ENCODE peak calls at places on chromosomes 13 and 19, in seven cellular contexts. K is Panc1, P is upper lobe of left lung, C is stomach, Q is K562, J is GM23338, Y is SK-N-SH. T is an unnamed sample. For H3K4me1, the result is how much of the 10 kb centered on the place peaks cover.

GRCh38 chr13:114120486-114121430 is 11.7 kb downstream of the RASA3 start:
- DNase-seq in J (no peak), Q (no peak), C (no peak), Y (peak), P (no peak), K (no peak), T (no peak)

GRCh38 chr19:7992575-7992974 is 12.9 kb downstream of the ELAVL1 start:
- DNase-seq in K (no peak), Q (no peak), C (peak), Y (no peak), P (no peak), J (no peak), T (no peak)

GRCh38 chr13:31090096-31090495 is 71.6 kb downstream of the HSPH1 start:
- DNase-seq in K (no peak), P (no peak), J (no peak), C (no peak), Q (no peak), Y (no peak), T (no peak)

GRCh38 chr13:98520674-98521449 is 56.0 kb downstream of the STK24 start:
- DNase-seq in Y (no peak), J (no peak), P (no peak), K (no peak), Q (no peak), C (no peak), T (no peak)

GRCh38 chr19:13036366-13036976 is 41.2 kb downstream of the NFIX start:
- DNase-seq in C (peak), Y (no peak), P (peak), Q (peak), J (no peak), K (no peak), T (no peak)

GRCh38 chr19:719636-720377 is 11.1 kb downstream of the PALM start:
- DNase-seq in J (peak), P (no peak), C (no peak), K (no peak), Y (peak), Q (peak), T (no peak)

GRCh38 chr19:41688687-41689086 is 617 bp upstream of the CEACAM7 start:
- DNase-seq in K (no peak), P (no peak), Q (no peak), C (no peak), Y (no peak), J (no peak), T (no peak)

GRCh38 chr13:31947506-31947905 is 84.1 kb upstream of the FRY start:
- DNase-seq in J (peak), C (no peak), Q (no peak), K (no peak), P (no peak), Y (no peak), T (no peak)

GRCh38 chr13:76049397-76049746 is 413.2 kb downstream of the LMO7 start:
- DNase-seq in J (no peak), Q (no peak), C (no peak), K (no peak), Y (no peak), P (no peak), T (no peak)

GRCh38 chr13:33940898-33941297 is 122.9 kb downstream of the RFC3 start:
- DNase-seq in J (peak), Y (no peak), C (no peak), Q (no peak), P (no peak), K (no peak), T (no peak)

GRCh38 chr13:27622102-27622820 is 569 bp downstream of the POLR1D start:
- DNase-seq in Y (peak), K (no peak), P (no peak), J (no peak), Q (no peak), C (no peak), T (peak)

GRCh38 chr19:4568884-4569283 is 9.4 kb upstream of the SEMA6B start:
- DNase-seq in C (no peak), K (no peak), Y (no peak), P (no peak), Q (no peak), J (no peak), T (no peak)

GRCh38 chr13:98508280-98509074 is 68.4 kb downstream of the STK24 start:
- DNase-seq in P (no peak), J (no peak), Q (no peak), Y (no peak), C (no peak), K (no peak), T (no peak)

GRCh38 chr13:105410602-105411001 is 1124.9 kb downstream of the EFNB2 start:
- DNase-seq in C (peak), Y (peak), J (peak), K (no peak), Q (peak), P (peak), T (peak)

GRCh38 chr13:113446488-113446854 is 6.8 kb downstream of the ADPRHL1 start:
- DNase-seq in C (no peak), K (no peak), P (no peak), Y (no peak), J (no peak), Q (no peak), T (no peak)

GRCh38 chr19:33436360-33437345 is 63.1 kb downstream of the CEBPG start:
- DNase-seq in C (no peak), Q (no peak), P (no peak), J (no peak), Y (peak), K (no peak), T (no peak)

GRCh38 chr13:72808917-72809500 is 27.1 kb downstream of the PIBF1 start:
- DNase-seq in P (no peak), J (peak), K (no peak), Y (peak), Q (peak), C (no peak), T (no peak)

GRCh38 chr13:48576448-48576993 is 43.6 kb upstream of the RCBTB2 start:
- DNase-seq in P (no peak), Q (no peak), K (no peak), C (no peak), J (no peak), Y (no peak), T (no peak)

GRCh38 chr13:51330741-51331140 is 8.8 kb upstream of the SERPINE3 start:
- DNase-seq in C (no peak), Y (no peak), J (no peak), P (no peak), Q (no peak), K (no peak), T (no peak)

GRCh38 chr13:74219571-74219970 is 85.4 kb upstream of the KLF12 start:
- DNase-seq in Y (no peak), J (no peak), C (no peak), P (no peak), Q (no peak), K (no peak), T (no peak)

GRCh38 chr13:113742000-113742441 is 17.0 kb upstream of the TMEM255B start:
- DNase-seq in Y (peak), K (no peak), P (peak), Q (peak), J (peak), C (peak), T (no peak)

GRCh38 chr13:30577381-30577780 is 40.3 kb upstream of the USPL1 start:
- DNase-seq in P (peak), C (no peak), J (no peak), Y (no peak), Q (no peak), K (no peak), T (no peak)

GRCh38 chr13:41418027-41418426 is 39.3 kb upstream of the RGCC start:
- DNase-seq in P (no peak), K (no peak), C (no peak), Y (no peak), Q (no peak), J (no peak), T (no peak)

GRCh38 chr19:57888107-57888493 is 737 bp downstream of the ZNF814 start:
- DNase-seq in C (no peak), P (no peak), Y (no peak), K (no peak), J (peak), Q (no peak), T (no peak)

GRCh38 chr13:51241720-51242119 is 19.5 kb downstream of the FAM124A start:
- DNase-seq in Y (no peak), C (no peak), K (no peak), Q (no peak), J (no peak), P (peak), T (no peak)

GRCh38 chr13:50940509-50940908 is 30.9 kb downstream of the RNASEH2B start:
- DNase-seq in Q (no peak), K (no peak), J (no peak), C (no peak), P (no peak), Y (no peak), T (no peak)

GRCh38 chr19:30784850-30785459 is 412.8 kb downstream of the ZNF536 start:
- DNase-seq in P (peak), C (peak), Q (peak), K (no peak), J (peak), Y (no peak), T (peak)

GRCh38 chr13:72390909-72391308 is 336.5 kb downstream of the MZT1 start:
- DNase-seq in K (no peak), J (no peak), C (no peak), Q (no peak), Y (no peak), P (no peak), T (no peak)

GRCh38 chr13:25171517-25172302 is at the start of gene AMER2:
- DNase-seq in K (no peak), Q (no peak), J (peak), P (no peak), C (no peak), Y (peak), T (no peak)

GRCh38 chr19:19040417-19040816 is 7.0 kb downstream of the ARMC6 start:
- DNase-seq in P (peak), J (no peak), Q (no peak), K (no peak), C (peak), Y (no peak), T (peak)

GRCh38 chr13:95201814-95202521 is 99.3 kb downstream of the ABCC4 start:
- DNase-seq in J (no peak), C (no peak), P (no peak), Q (no peak), Y (peak), K (no peak), T (no peak)

GRCh38 chr19:12867120-12868099 is 13.8 kb downstream of the DNASE2 start:
- DNase-seq in Q (peak), C (peak), J (peak), Y (peak), K (no peak), P (peak), T (peak)

GRCh38 chr13:101454767-101455166 is 2.3 kb downstream of the ITGBL1 start:
- DNase-seq in P (no peak), Y (no peak), J (no peak), C (no peak), Q (no peak), K (peak), T (no peak)

GRCh38 chr19:30566681-30567420 is 194.7 kb downstream of the ZNF536 start:
- DNase-seq in Y (no peak), C (no peak), J (no peak), Q (no peak), K (no peak), P (no peak), T (no peak)

GRCh38 chr13:23074054-23074805 is 106.5 kb upstream of the SGCG start:
- DNase-seq in Q (no peak), C (no peak), P (no peak), K (no peak), J (no peak), Y (no peak), T (no peak)

GRCh38 chr19:58054792-58055482 is 4.1 kb upstream of the ZNF135 start:
- DNase-seq in K (no peak), C (no peak), P (no peak), Q (no peak), Y (no peak), J (peak), T (no peak)

GRCh38 chr19:38975214-38975860 is at the start of gene FBXO17:
- DNase-seq in Y (peak), P (peak), K (peak), J (peak), C (peak), Q (peak), T (peak)
- TF ChIP-seq POLR2AphosphoS5 in Y (peak), P (peak), K (no peak), J (peak), C (no peak), Q (no peak), T (peak)

GRCh38 chr13:21216332-21216731 is 39.9 kb downstream of the MRPL57 start:
- DNase-seq in K (no peak), C (no peak), J (peak), P (no peak), Q (no peak), Y (no peak), T (no peak)

GRCh38 chr13:21218351-21219043 is 42.0 kb downstream of the MRPL57 start:
- DNase-seq in Y (no peak), C (no peak), Q (no peak), J (no peak), P (no peak), K (no peak), T (no peak)

GRCh38 chr13:21221268-21221667 is 44.8 kb downstream of the MRPL57 start:
- DNase-seq in J (no peak), C (no peak), P (no peak), Y (no peak), K (no peak), Q (no peak), T (no peak)

DNA sequence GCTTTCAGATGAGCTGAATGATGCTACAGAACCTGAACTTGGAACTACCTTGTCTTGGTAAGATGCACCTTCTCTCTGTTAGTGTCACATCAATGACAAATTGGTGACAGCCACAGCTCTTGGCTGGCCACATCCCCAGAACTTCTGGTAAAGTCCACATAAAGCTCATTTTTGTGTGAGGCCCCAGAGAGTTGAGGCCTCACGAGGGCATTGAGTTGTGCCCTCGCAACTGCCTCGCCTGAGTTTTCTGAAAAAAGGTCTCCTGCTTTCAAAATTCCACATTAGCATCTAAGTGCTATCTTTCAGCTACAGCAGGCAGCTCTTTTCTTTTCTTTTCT is 42.6 kb downstream of the MRPL57 start:
- DNase-seq in K (no peak), P (no peak), Q (no peak), C (no peak), Y (no peak), J (no peak), T (no peak)
- H3K4me1 ChIP-seq in K (under half), P (under half), Q (under half), C (under half), Y (under half), J (under half), T (under half)

GRCh38 chr13:44692173-44692713 is 116.1 kb upstream of the TSC22D1 start:
- DNase-seq in C (no peak), P (no peak), Q (no peak), Y (no peak), K (no peak), J (peak), T (no peak)
- TF ChIP-seq POLR2AphosphoS5 in C (no peak), P (no peak), Q (peak), Y (no peak), K (no peak), J (no peak), T (no peak)

GRCh38 chr19:54209058-54209747 is 8.5 kb downstream of the RPS9 start:
- DNase-seq in Q (no peak), C (no peak), P (no peak), Y (peak), K (no peak), J (peak), T (no peak)
- H3K4me1 ChIP-seq in Q (half or more), C (half or more), P (half or more), Y (under half), K (half or more), J (under half), T (under half)

DNA sequence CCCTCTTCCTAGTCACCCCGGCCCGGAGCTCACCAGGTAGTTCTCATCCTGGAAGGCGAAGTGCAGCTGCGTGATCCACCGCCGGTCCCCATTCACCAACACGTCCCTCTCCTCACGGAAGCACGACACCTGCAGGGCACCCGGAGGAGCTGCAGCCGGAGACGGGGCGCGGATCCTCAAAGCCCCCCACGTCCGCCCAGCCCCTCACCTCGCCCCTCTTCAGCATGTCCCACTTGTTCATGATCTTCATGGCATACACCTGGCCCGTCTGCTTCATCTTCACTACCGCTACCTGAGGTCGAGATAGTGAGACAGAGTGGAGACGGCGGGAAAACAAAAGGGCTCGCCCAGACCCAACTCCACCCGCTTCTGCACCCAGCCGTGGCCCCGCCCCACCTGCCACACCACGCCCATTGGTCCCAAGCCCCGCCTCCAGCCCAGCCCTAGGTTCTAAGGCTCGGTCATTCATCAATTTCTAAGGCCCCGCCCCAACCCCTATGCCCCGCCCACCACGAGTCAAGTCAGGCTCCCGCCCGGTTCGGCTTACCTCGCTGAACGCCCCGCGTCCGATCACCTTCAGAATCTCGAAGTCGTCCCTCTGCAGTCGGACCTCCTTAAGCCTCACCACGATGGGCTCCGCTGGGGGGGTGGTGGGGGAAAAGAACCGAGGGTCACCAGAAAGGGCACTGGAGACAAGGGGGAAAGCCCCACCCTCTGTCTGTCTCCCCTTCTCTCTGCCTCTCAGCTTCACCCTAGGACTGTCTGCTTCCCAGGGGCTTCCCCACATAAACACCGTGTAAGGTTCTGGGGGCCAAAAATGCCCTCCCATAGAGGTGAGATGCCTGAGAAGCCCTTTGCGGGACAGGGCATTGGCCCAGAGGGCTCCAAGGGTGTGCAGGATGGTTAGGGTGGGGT is 2.8 kb downstream of the DMPK start:
- DNase-seq in Y (peak), Q (peak), C (peak), K (no peak), J (peak), P (peak), T (peak)
- TF ChIP-seq POLR2AphosphoS5 in Y (no peak), Q (no peak), C (no peak), K (no peak), J (peak), P (no peak), T (peak)

GRCh38 chr13:62356977-62357376 is 941.3 kb upstream of the PCDH20 start:
- DNase-seq in J (no peak), P (no peak), C (no peak), Q (no peak), Y (no peak), K (no peak), T (no peak)

GRCh38 chr13:62360609-62361008 is 945.0 kb upstream of the PCDH20 start:
- DNase-seq in C (no peak), K (no peak), Q (no peak), J (no peak), Y (peak), P (no peak), T (no peak)

GRCh38 chr13:62357887-62358645 is 942.4 kb upstream of the PCDH20 start:
- DNase-seq in Y (no peak), P (no peak), C (no peak), J (peak), K (peak), Q (no peak), T (no peak)

GRCh38 chr13:62358646-62358932 is 942.9 kb upstream of the PCDH20 start:
- DNase-seq in Q (no peak), J (no peak), C (no peak), Y (no peak), K (no peak), P (no peak), T (no peak)
- H3K4me1 ChIP-seq in Q (under half), J (under half), C (under half), Y (under half), K (under half), P (under half), T (under half)

GRCh38 chr19:48168689-48169088 is 1.5 kb downstream of the LIG1 start:
- DNase-seq in P (no peak), K (no peak), Y (no peak), J (no peak), Q (no peak), C (no peak), T (no peak)

GRCh38 chr19:48171584-48172170 is 1.2 kb downstream of the ZSWIM9 start:
- DNase-seq in K (no peak), Y (no peak), C (no peak), Q (no peak), P (no peak), J (no peak), T (no peak)

GRCh38 chr19:48169974-48170803 is at the start of the genes LIG1 and ZSWIM9:
- DNase-seq in P (peak), Q (peak), K (peak), J (peak), Y (peak), C (peak), T (peak)

GRCh38 chr19:48170817-48171347 is 402 bp downstream of the ZSWIM9 start:
- DNase-seq in P (no peak), C (no peak), Q (no peak), J (peak), K (no peak), Y (peak), T (no peak)

DNA sequence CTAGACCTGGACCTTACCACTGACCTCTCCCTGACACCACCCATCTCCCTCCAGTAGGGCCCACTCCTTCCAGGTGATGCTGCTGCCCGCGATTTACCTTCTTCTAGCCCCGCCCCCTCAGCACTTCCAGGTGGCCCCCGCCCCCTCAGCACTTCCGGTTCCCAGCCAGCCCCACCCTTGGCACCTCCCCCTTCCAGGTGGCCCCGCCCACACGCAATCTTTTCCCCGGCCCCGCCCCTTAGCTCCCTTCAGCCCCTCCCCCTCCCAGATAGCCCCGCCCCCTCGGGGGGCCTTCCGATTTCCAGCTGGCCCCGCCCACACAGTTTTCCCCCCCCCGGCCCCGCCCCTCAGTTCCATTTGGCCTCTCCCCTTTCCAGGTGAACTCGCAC is 565 bp downstream of the LIG1 start:
- DNase-seq in K (no peak), Y (peak), Q (peak), J (peak), C (peak), P (peak), T (peak)
- TF ChIP-seq POLR2AphosphoS5 in K (no peak), Y (no peak), Q (no peak), J (no peak), C (no peak), P (no peak), T (no peak)

DNA sequence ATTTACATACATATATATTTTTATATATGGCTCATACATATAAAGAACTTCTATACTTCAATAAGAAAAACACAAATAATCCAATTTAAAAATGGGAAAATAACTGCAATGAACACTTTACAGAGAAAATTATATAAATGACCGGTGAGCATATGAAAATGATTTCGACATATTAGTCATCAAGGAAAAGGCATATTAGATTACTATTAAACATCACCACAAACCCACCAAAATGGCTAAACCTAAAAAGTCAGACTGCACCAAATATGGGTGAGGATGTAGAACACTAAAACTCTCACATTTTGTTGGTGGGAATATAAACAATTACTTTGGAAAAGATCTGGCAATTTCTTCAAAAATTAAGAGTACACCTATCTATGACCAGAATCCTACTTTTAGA is 316.2 kb downstream of the ENOX1 start:
- DNase-seq in K (no peak), P (no peak), Y (no peak), J (no peak), Q (no peak), C (no peak), T (no peak)
- H3K4me1 ChIP-seq in K (under half), P (under half), Y (under half), J (under half), Q (under half), C (under half), T (under half)

T was measured in prostate gland.